ENCODE peak calls at places on chromosomes 4 and X, in ten cellular contexts. N, O, L, U, K, J, T, Y, D and P are unnamed samples. For H3K9me3, the result is how much of the 10 kb centered on the place peaks cover.

GRCh38 chr4:74230902-74231499 is 73.1 kb downstream of the MTHFD2L start:
- DNase-seq in N (peak), O (no peak), L (peak), U (peak), K (no peak), J (no peak), T (no peak), Y (no peak), D (no peak), P (no peak)

GRCh38 chr4:21769404-21770147 is 179.0 kb downstream of the KCNIP4 start:
- DNase-seq in N (no peak), O (no peak), L (peak), U (no peak), K (no peak), J (no peak), T (no peak), Y (no peak), D (no peak), P (no peak)

GRCh38 chrX:15619053-15619772 is 18.5 kb upstream of the ACE2 start:
- DNase-seq in N (no peak), O (no peak), L (no peak), U (peak), K (peak), J (no peak), T (no peak), Y (no peak), D (no peak), P (peak)

GRCh38 chr4:174152717-174153466 is 130.6 kb downstream of the FBXO8 start:
- DNase-seq in N (no peak), O (no peak), L (no peak), U (no peak), K (no peak), J (no peak), T (no peak), Y (no peak), D (no peak), P (no peak)

GRCh38 chr4:165464813-165465381 is 86.1 kb downstream of the CPE start:
- DNase-seq in N (no peak), O (no peak), L (peak), U (no peak), K (no peak), J (peak), T (no peak), Y (peak), D (no peak), P (no peak)

GRCh38 chrX:148681605-148682004 is 181.2 kb downstream of the AFF2 start:
- DNase-seq in N (no peak), O (no peak), L (no peak), U (no peak), K (no peak), J (no peak), T (no peak), Y (no peak), D (no peak), P (no peak)

GRCh38 chrX:19852014-19853005 is 35.1 kb downstream of the SH3KBP1 start:
- DNase-seq in N (no peak), O (no peak), L (no peak), U (no peak), K (no peak), J (peak), T (no peak), Y (no peak), D (no peak), P (no peak)

GRCh38 chr4:71333960-71334951 is 4.6 kb upstream of the SLC4A4 start:
- DNase-seq in N (no peak), O (no peak), L (no peak), U (no peak), K (no peak), J (no peak), T (no peak), Y (no peak), D (no peak), P (no peak)

GRCh38 chrX:113512700-113513395 is 672.2 kb upstream of the AMOT start:
- DNase-seq in N (no peak), O (no peak), L (peak), U (no peak), K (peak), J (no peak), T (no peak), Y (no peak), D (no peak), P (no peak)

GRCh38 chr4:30103455-30103854 is 616.7 kb upstream of the PCDH7 start:
- DNase-seq in N (no peak), O (no peak), L (peak), U (no peak), K (no peak), J (no peak), T (no peak), Y (no peak), D (no peak), P (no peak)

GRCh38 chr4:55866973-55867574 is 13.6 kb downstream of the EXOC1 start:
- DNase-seq in N (no peak), O (no peak), L (peak), U (no peak), K (peak), J (peak), T (no peak), Y (peak), D (no peak), P (no peak)

GRCh38 chr4:164503874-164504273 is 250.1 kb upstream of the SMIM31 start:
- DNase-seq in N (no peak), O (no peak), L (no peak), U (no peak), K (no peak), J (no peak), T (no peak), Y (no peak), D (no peak), P (no peak)

GRCh38 chrX:123959281-123960063 is 2.0 kb upstream of the STAG2 start:
- DNase-seq in N (peak), O (no peak), L (peak), U (peak), K (no peak), J (no peak), T (no peak), Y (peak), D (peak), P (peak)

GRCh38 chrX:100600769-100601168 is 16.0 kb downstream of the TNMD start:
- DNase-seq in N (no peak), O (no peak), L (no peak), U (no peak), K (no peak), J (no peak), T (no peak), Y (no peak), D (no peak), P (no peak)

GRCh38 chrX:128518508-128518907 is 466.3 kb upstream of the ACTRT1 start:
- DNase-seq in N (no peak), O (no peak), L (peak), U (no peak), K (no peak), J (peak), T (no peak), Y (no peak), D (no peak), P (no peak)

DNA sequence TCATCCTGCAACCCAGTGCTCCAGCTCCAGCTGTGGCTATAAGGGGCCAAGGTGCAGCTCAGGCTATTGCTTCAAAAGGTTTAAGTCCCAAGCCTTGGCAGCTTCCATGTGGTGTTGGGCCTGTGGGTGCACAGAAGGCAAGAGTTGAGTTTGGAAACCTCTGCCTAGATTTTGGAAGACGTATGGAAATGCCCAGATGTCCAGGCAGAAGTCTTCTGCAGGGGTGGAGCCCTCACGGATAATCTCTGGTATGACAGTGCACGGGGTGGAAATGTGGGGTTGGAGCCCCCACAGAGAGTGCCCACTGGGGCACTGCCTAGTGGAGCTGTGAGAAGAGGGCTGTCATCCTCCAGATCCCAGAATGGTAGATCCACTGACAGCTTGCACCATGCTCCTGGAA is 44.5 kb downstream of the CYTL1 start:
- DNase-seq in N (no peak), O (no peak), L (no peak), U (no peak), K (no peak), J (no peak), T (no peak), Y (no peak), D (no peak), P (no peak)
- H3K9me3 ChIP-seq in N (under half), O (under half), L (under half), U (under half), K (under half), J (under half), T (under half), Y (under half), D (under half), P (under half)

GRCh38 chrX:102155806-102156179 is at the start of gene BEX5:
- DNase-seq in N (peak), O (no peak), L (peak), U (peak), K (no peak), J (no peak), T (no peak), Y (peak), D (peak), P (peak)
- TF ChIP-seq POLR2A in N (no peak), O (no peak), L (no peak), U (peak), K (no peak), J (no peak), T (no peak), Y (no peak), D (no peak), P (peak)

DNA sequence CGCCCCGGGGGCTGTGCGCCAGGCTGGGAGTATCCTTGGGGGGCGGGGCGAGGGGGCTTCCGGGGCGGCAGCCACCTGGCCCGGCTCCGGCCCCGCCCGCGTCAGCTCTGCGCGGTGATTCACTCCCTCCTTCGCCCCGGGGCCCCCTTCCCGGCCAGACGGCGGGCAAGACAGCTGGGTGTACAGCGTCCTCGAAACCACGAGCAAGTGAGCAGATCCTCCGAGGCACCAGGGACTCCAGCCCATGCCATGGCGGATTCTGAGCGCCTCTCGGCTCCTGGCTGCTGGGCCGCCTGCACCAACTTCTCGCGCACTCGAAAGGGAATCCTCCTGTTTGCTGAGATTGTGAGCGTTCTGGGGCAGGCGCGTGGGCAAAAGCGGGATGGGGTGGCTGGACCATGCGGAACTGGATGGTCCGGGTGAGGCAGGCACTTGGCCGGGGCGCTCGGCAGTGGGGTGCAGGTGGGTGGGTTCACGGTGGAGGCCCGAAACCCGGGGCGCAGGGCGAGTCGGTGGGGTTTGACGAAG is at the start of gene PLP2:
- DNase-seq in N (peak), O (no peak), L (peak), U (peak), K (no peak), J (no peak), T (no peak), Y (peak), D (peak), P (no peak)
- TF ChIP-seq POLR2AphosphoS5 in N (peak), O (no peak), L (no peak), U (peak), K (peak), J (no peak), T (no peak), Y (peak), D (peak), P (no peak)

DNA sequence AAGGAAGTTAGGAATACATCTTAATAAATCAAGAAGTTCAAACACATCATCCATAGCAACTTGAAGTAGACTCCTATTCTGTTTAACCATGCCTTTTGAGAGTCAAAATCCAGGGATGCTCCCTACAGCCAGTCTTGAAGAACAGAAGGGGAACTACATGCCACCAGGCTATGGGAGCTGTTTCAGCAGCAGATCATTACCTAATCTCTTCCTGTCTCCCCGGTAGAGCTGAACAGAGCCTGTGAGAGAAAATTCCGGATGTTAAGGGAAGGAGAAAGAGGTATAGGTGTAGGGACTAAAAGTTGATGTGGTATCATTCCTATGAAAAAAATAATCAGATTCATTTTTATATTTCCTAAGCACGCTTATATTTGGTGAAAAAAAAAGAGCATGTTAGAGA is 352.2 kb downstream of the SPRY1 start:
- DNase-seq in N (no peak), O (no peak), L (no peak), U (no peak), K (no peak), J (no peak), T (no peak), Y (no peak), D (no peak), P (no peak)
- H3K9me3 ChIP-seq in N (under half), O (under half), L (under half), U (under half), K (under half), J (under half), T (under half), Y (under half), D (under half), P (under half)

GRCh38 chrX:49043220-49043986 is at the start of gene TFE3:
- DNase-seq in N (peak), O (peak), L (peak), U (peak), K (peak), J (peak), T (peak), Y (peak), D (peak), P (peak)
- TF ChIP-seq POLR2A in N (no peak), O (no peak), L (peak), U (peak), K (no peak), J (peak), T (peak), Y (no peak), D (no peak), P (peak)

GRCh38 chr4:156948738-156949137 is 22.9 kb downstream of the PDGFC start:
- DNase-seq in N (no peak), O (no peak), L (peak), U (no peak), K (no peak), J (no peak), T (no peak), Y (no peak), D (no peak), P (no peak)
- TF ChIP-seq POLR2AphosphoS5 in N (no peak), O (no peak), L (no peak), U (no peak), K (no peak), J (no peak), T (no peak), Y (no peak), D (no peak), P (no peak)

GRCh38 chrX:155998761-155999510 is 1.4 kb downstream of the IL9R start:
- DNase-seq in N (no peak), O (no peak), L (no peak), U (no peak), K (no peak), J (no peak), T (no peak), Y (no peak), D (no peak), P (no peak)

GRCh38 chrX:155997436-155997835 is at the start of gene IL9R:
- DNase-seq in N (no peak), O (no peak), L (no peak), U (no peak), K (no peak), J (no peak), T (no peak), Y (peak), D (no peak), P (no peak)

GRCh38 chrX:155998116-155998515 is 620 bp downstream of the IL9R start:
- DNase-seq in N (no peak), O (no peak), L (no peak), U (no peak), K (no peak), J (no peak), T (no peak), Y (no peak), D (no peak), P (no peak)

GRCh38 chrX:155993421-155993820 is 4.1 kb upstream of the IL9R start:
- DNase-seq in N (no peak), O (no peak), L (no peak), U (no peak), K (no peak), J (peak), T (no peak), Y (no peak), D (no peak), P (no peak)

DNA sequence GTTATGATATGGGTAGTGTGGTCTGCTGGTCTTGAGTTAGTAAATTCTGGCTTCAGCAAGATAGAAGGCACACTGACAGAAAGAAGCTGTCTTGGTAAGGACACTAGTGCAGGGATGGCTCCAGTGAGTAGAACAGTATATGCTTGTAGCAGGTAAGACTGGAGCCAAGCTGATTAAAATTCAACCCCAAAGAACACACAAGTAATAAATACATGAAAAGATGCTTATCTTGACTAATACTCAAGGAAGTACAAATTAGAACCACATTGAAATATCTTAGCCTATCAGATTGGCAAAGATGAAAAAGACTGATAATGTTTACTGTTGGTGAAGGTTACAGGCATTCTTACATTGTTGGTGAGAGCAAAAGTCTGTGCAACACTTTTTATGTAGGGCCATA is 2.0 kb upstream of the IL9R start:
- DNase-seq in N (no peak), O (no peak), L (no peak), U (no peak), K (no peak), J (no peak), T (no peak), Y (no peak), D (no peak), P (no peak)
- H3K9me3 ChIP-seq in N (under half), O (under half), L (under half), U (under half), K (under half), J (under half), T (under half), Y (under half), D (under half), P (under half)

DNA sequence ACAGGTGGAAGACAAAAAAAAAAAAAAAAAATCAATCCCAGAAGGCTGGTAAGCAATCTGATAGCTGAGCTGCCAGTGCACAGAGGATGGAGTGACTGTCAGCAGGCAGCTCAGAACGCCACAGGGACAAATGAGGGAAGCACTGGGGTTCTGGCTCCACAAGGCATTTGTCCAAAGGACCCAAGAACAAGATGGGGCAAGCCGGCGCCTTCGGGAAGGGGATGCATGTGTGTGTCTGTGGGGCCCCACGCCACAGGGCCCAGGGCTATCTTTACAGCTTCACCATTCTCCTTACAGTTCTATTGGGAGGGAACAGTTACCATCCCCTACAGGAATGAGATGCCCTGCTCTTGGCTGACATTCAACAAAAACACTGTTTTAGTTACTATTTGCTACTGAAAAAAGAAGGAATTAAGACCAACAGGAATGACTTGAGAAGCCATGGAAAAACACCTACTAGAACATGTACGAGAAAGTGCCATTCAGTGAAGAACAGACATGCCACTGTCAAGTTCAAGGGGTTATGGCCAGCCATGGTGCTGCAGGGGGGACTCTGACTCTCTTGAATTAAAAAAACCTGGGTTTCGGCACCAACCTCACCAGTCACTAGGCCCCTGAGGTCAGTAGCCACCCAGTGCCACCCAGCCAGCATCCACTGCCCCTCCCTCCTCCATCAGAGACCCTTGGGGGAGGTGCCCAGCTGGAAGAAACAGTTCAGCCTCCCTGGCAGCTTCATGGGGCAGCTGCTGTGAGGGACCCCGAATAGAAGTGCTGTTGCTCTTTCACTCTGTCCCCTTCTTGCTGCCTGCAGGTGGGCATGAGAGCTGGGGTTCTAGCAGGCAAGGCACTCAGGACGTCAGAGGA is 18.5 kb downstream of the WDR1 start:
- DNase-seq in N (no peak), O (no peak), L (no peak), U (no peak), K (no peak), J (no peak), T (no peak), Y (no peak), D (no peak), P (no peak)
- TF ChIP-seq POLR2A in N (no peak), O (no peak), L (no peak), U (no peak), K (no peak), J (no peak), T (no peak), Y (no peak), D (no peak), P (no peak)

DNA sequence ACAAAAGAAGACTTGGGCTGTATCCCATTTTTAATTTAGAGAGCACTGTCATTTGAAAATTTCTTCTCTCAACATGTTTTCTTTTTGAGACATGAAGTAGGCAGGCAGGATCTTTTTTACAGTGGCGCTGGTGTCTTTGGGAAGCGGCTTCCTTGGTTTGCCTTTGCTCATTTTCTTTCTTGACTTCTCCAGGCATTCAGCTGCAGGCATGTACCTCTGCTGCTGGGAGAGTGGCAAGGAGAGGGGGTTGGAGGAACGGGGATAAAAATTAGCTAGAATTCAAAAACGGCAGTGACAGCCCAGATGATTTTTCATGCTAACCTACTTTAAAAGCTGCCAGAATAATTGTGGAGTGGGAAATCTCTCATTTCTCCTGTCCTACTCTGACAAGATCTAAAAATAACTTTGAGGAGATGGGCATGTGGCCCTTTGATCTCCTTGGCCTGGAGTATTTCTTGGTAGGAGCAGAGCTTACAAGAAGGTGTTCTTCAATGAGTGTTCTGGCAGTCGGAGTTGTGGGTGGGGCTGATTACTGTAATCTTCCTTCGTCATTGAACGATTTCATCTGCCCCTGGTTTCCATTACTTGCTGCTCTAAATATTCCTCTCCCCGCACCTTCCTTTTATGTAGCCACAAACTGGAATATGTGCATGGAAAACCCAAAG is 54.8 kb downstream of the TBL1X start:
- DNase-seq in N (no peak), O (no peak), L (no peak), U (no peak), K (no peak), J (no peak), T (no peak), Y (no peak), D (no peak), P (no peak)
- TF ChIP-seq POLR2AphosphoS5 in N (no peak), O (no peak), L (no peak), U (peak), K (no peak), J (no peak), T (no peak), Y (no peak), D (no peak), P (no peak)

GRCh38 chrX:45537936-45538335 is 337.3 kb upstream of the DIPK2B start:
- DNase-seq in N (no peak), O (no peak), L (no peak), U (no peak), K (no peak), J (no peak), T (no peak), Y (no peak), D (no peak), P (no peak)
- H3K9me3 ChIP-seq in N (under half), O (under half), L (under half), U (under half), K (under half), J (under half), T (under half), Y (under half), D (under half), P (under half)